ENCODE peak calls at places on chromosomes 12 and 14, in ten cellular contexts. T is tibial artery; U is foreskin fibroblast; H is GM12865; R is astrocyte; Q is progenitor cell of endocrine pancreas; O is activated CD8-positive, alpha-beta T cell treated with anti-CD3 and anti-CD28 coated beads for 36 hours; M is Caco-2; A is mesothelial cell of epicardium; J is AG09319. Z is an unnamed sample.

GRCh38 chr14:27391331-27391730 is 793.5 kb upstream of the NOVA1 start:
- DNase-seq in H (no peak), R (peak), U (no peak), O (no peak), M (no peak), A (no peak), T (no peak), J (no peak), Q (no peak), Z (no peak)

GRCh38 chr12:112942572-112942971 is 4.3 kb downstream of the OAS3 start:
- DNase-seq in A (no peak), M (no peak), U (no peak), O (no peak), Q (no peak), J (no peak), T (no peak), R (no peak), H (no peak), Z (no peak)

GRCh38 chr12:107760207-107760816 is 625 bp downstream of the PRDM4 start:
- DNase-seq in R (no peak), M (no peak), J (no peak), Q (peak), H (peak), T (peak), U (peak), A (peak), O (peak), Z (no peak)

GRCh38 chr12:127383281-127383680 is 883.7 kb upstream of the TMEM132C start:
- DNase-seq in O (no peak), H (no peak), M (no peak), A (no peak), R (peak), J (peak), T (no peak), Q (no peak), U (no peak), Z (no peak)

GRCh38 chr12:104521731-104522130 is 65.0 kb downstream of the CHST11 start:
- DNase-seq in H (no peak), R (no peak), Q (no peak), J (no peak), O (no peak), T (peak), A (no peak), M (no peak), U (peak), Z (no peak)

GRCh38 chr14:21978184-21978998 is 304.8 kb upstream of the OR4E1 start:
- DNase-seq in Q (peak), H (peak), T (no peak), U (no peak), O (peak), A (peak), M (peak), R (no peak), J (no peak), Z (no peak)

GRCh38 chr12:114996382-114996781 is 312.4 kb upstream of the TBX3 start:
- DNase-seq in Q (no peak), O (no peak), M (no peak), T (no peak), U (no peak), A (no peak), H (no peak), J (no peak), R (no peak), Z (no peak)

GRCh38 chr12:68893201-68893600 is 39.8 kb downstream of the CPM start:
- DNase-seq in O (no peak), A (no peak), R (no peak), T (no peak), J (no peak), M (no peak), Q (no peak), U (no peak), H (no peak), Z (no peak)

GRCh38 chr12:116200812-116201211 is 76.7 kb downstream of the MED13L start:
- DNase-seq in O (no peak), H (no peak), Q (no peak), M (no peak), T (no peak), R (peak), U (peak), A (no peak), J (peak), Z (no peak)

GRCh38 chr12:54956818-54957641 is 27.5 kb downstream of the TESPA1 start:
- DNase-seq in Q (no peak), T (no peak), J (no peak), R (no peak), H (no peak), M (no peak), A (no peak), U (no peak), O (peak), Z (no peak)

GRCh38 chr12:90977224-90977623 is 22.2 kb upstream of the CCER1 start:
- DNase-seq in U (peak), R (no peak), T (no peak), M (no peak), Q (no peak), O (no peak), J (no peak), A (no peak), H (no peak), Z (no peak)

GRCh38 chr12:22525426-22525825 is 18.9 kb downstream of the C2CD5 start:
- DNase-seq in T (no peak), R (peak), Q (no peak), J (peak), A (no peak), M (no peak), H (no peak), O (no peak), U (peak), Z (no peak)

GRCh38 chr14:105060751-105061427 is 4.3 kb downstream of the GPR132 start:
- DNase-seq in H (peak), O (peak), R (no peak), Q (no peak), A (no peak), J (no peak), T (no peak), U (peak), M (no peak), Z (no peak)

GRCh38 chr12:47870175-47870781 is 34.5 kb downstream of the VDR start:
- DNase-seq in M (peak), R (no peak), O (no peak), A (no peak), Q (no peak), J (peak), H (peak), U (peak), T (peak), Z (no peak)

GRCh38 chr12:27424631-27425230 is 21.8 kb upstream of the SMCO2 start:
- DNase-seq in Q (no peak), M (no peak), H (peak), J (peak), U (peak), R (peak), A (no peak), O (peak), T (no peak), Z (peak)

GRCh38 chr14:73462815-73463214 is 4.5 kb upstream of the NUMB start:
- DNase-seq in J (no peak), H (no peak), R (no peak), O (no peak), M (no peak), T (no peak), U (peak), Q (no peak), A (no peak), Z (no peak)

GRCh38 chr12:100529951-100530350 is 43.5 kb upstream of the GAS2L3 start:
- DNase-seq in U (no peak), J (no peak), M (no peak), H (no peak), T (no peak), R (no peak), Q (no peak), O (no peak), A (no peak), Z (no peak)

GRCh38 chr12:13135336-13136178 is 32.1 kb upstream of the GSG1 start:
- DNase-seq in M (peak), U (peak), J (peak), O (no peak), R (peak), Q (no peak), T (peak), H (no peak), A (peak), Z (no peak)
- TF ChIP-seq CTCF in M (peak), U (no peak), J (peak), O (no peak), R (no peak), Q (no peak), T (no peak), H (no peak), A (no peak), Z (peak)

DNA sequence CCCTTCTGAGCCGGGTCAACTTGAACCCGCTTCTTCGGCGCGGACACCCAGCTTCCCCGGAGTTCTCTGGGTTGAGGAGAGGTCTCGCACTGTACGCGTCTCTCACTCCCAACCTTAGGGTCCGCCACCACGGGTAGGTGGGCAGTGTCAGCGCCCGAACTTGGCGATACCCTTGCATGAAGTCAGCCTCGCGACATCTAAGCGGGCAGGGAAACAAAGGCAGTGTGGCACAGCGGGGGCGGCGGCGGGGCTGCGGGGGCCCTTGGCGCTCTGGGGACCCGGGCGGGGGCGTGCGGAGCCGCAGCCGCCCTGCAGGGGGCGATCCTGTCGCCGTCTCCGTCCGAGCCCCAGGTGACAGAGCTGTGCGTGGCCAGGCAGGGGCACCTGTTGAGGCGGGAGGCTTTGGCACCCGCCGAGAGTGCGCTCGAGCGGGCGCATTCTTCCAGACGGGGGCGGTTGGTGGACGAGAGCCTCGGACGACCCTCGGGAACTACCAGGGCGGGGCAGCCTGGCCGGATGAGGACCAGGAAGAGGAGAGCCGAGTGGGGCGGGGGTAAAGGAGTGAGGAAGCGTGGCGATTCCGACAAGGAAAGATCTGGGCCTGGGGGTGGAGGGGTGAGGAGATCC is 1.1 kb downstream of the GALNT16 start:
- DNase-seq in Q (peak), U (no peak), H (peak), M (peak), T (no peak), O (peak), A (peak), J (no peak), R (no peak), Z (no peak)
- TF ChIP-seq CTCF in Q (peak), U (peak), H (peak), M (peak), T (peak), O (peak), A (peak), J (peak), R (no peak), Z (peak)

DNA sequence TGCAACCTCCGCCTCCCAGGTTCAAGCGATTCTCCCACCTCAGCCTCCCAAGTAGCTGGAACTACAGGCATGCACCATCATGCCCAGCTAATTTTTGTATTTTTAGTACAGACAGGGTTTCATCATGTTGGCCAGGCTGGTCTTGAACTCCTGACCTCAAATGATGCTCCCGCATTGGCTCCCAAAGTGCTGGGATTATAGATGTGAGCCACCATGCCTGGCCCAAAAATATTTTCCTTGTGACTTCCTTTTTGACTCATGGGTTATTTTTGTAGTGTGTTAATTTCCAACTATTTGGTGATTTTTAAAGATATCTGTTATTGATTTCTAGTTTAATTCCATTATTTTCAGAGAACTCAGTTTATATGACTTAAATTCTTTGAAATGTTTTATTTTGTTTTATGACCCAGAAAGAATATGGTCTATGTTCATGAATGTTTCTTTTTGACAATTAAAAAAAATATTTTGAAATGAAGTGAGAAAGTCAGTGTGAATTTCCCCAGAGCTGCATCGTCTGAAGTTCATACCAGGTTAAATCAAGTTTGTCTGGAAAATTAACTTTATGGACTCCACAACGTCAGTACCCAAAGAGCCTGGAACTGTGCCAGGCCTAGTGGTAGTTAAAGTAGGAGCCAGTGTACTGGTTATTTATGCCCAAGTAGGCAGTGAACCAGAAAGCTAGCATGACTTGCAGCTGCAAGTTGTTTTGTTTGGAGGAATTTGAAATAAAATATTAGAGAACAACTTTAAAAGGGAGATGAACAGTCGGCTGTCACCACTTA is 2.8 kb upstream of the CDKL1 start:
- DNase-seq in A (no peak), M (no peak), J (no peak), T (peak), U (peak), H (no peak), Q (no peak), R (peak), O (no peak), Z (peak)
- TF ChIP-seq CTCF in A (no peak), M (no peak), J (no peak), T (no peak), U (no peak), H (no peak), Q (no peak), R (no peak), O (no peak), Z (no peak)

GRCh38 chr12:11026118-11026517 is 3.7 kb upstream of the TAS2R19 start:
- DNase-seq in A (no peak), O (no peak), T (no peak), Q (no peak), M (no peak), J (no peak), U (no peak), H (no peak), R (no peak), Z (no peak)
- TF ChIP-seq CTCF in A (no peak), O (no peak), T (no peak), Q (no peak), M (peak), J (no peak), U (no peak), H (no peak), R (no peak), Z (peak)

DNA sequence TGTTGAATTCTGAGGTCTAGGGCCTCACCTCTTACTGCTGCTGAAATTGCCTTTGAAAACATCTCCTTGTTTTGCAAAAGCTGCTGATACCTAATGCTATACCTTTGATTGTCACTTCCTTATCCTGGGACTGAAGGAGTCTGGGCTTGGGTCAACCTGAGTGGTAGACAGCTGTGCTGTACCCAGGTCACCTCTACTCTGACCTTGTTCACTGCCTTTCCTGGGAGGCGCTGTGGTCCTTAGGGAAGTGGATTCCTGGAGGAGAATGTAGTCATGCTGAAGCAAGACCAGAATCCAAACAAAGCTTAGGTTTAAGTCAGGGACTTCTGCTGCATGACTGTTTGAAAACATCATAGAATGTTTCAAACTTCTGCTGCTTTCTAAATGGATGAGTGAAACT is 191.4 kb downstream of the SNAPC1 start:
- DNase-seq in R (no peak), U (no peak), J (no peak), M (no peak), T (no peak), Q (no peak), O (no peak), A (no peak), H (no peak), Z (no peak)
- TF ChIP-seq CTCF in R (no peak), U (no peak), J (no peak), M (no peak), T (no peak), Q (no peak), O (no peak), A (no peak), H (no peak), Z (no peak)

GRCh38 chr12:11482955-11483354 is 87.6 kb upstream of the PRB2 start:
- DNase-seq in M (no peak), R (peak), Q (no peak), T (no peak), A (no peak), U (peak), O (no peak), H (no peak), J (no peak), Z (no peak)

DNA sequence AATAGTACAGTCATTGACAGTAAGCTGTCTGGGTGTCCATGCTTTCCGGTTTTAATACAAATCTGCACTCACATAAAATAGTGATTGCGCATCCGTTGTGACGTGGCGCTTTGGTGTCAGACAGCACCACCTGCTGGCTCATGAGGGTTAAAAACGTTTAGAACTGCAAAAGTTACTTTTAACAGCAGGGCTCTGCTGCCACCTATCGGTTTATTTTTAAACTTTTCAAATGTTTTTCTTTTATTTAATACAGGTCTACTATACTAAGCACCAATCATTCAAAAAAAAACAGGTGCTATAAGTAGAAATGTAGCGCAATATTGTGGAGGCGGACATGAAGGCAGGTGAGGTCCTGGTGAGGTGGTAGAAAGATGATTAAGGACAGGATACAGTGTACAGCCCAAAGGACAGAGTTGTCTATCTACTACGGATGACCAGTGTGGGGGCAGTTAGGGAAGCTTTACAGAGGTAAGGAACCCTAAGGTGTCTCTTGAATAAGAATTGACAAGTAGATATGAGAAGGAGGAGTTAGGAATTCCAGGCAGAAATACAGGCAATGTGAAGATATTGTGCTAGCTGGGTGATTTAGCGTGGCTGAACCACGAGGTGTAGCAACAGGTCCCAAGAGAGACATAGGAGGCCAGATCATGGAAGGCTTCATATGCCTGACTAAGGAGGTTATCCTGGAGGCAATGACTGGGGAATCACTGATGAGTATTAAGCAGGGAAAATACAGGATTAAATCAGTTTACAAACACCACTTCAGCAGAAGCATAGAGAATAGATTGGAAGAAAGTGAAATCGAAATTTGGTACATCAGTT is 91.5 kb upstream of the PRB2 start:
- DNase-seq in H (peak), J (peak), U (peak), O (peak), A (peak), Q (peak), M (peak), T (peak), R (peak), Z (no peak)
- TF ChIP-seq CTCF in H (peak), J (peak), U (peak), O (peak), A (peak), Q (peak), M (peak), T (peak), R (peak), Z (peak)

GRCh38 chr12:81450920-81451739 is 308.0 kb downstream of the PPFIA2 start:
- DNase-seq in O (no peak), Q (peak), A (no peak), U (peak), J (peak), T (no peak), R (peak), M (peak), H (peak), Z (peak)
- TF ChIP-seq CTCF in O (peak), Q (peak), A (peak), U (peak), J (peak), T (peak), R (peak), M (peak), H (peak), Z (peak)

DNA sequence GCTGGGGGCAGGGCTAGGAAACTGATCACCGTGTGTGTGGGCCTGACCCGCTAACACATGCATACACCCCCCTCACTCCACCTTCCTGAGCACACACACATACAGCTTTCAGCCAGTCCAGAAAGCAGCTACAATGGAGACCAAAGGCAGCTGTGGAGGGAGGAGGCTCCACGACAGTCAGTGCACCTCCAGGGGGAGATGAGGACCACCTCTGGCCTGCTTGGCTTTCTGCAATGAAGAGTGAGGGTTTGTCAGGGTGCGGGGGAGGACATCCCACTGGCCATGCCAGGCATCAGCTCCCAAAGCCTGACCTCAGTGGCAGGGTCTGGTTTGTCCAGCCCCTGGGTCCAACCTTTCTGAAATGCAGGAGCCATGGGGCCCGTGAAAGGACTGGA is 35.2 kb downstream of the SLC6A12 start:
- DNase-seq in Q (no peak), A (no peak), J (no peak), U (no peak), R (no peak), T (no peak), H (no peak), O (no peak), M (no peak), Z (no peak)
- TF ChIP-seq CTCF in Q (no peak), A (no peak), J (no peak), U (no peak), R (no peak), T (no peak), H (no peak), O (no peak), M (no peak), Z (no peak)

GRCh38 chr14:76186318-76187027 is 34.8 kb downstream of the GPATCH2L start:
- DNase-seq in A (no peak), Q (no peak), R (no peak), O (no peak), J (no peak), T (no peak), U (no peak), H (peak), M (no peak), Z (no peak)

GRCh38 chr14:76175942-76176341 is 24.2 kb downstream of the GPATCH2L start:
- DNase-seq in R (no peak), U (no peak), T (no peak), Q (no peak), M (no peak), A (no peak), O (no peak), H (no peak), J (no peak), Z (no peak)

GRCh38 chr14:76181546-76181945 is 29.8 kb downstream of the GPATCH2L start:
- DNase-seq in Q (no peak), T (no peak), U (peak), A (no peak), H (no peak), J (no peak), O (no peak), R (no peak), M (no peak), Z (no peak)
- TF ChIP-seq CTCF in Q (peak), T (no peak), U (peak), A (no peak), H (peak), J (peak), O (no peak), R (peak), M (no peak), Z (peak)

DNA sequence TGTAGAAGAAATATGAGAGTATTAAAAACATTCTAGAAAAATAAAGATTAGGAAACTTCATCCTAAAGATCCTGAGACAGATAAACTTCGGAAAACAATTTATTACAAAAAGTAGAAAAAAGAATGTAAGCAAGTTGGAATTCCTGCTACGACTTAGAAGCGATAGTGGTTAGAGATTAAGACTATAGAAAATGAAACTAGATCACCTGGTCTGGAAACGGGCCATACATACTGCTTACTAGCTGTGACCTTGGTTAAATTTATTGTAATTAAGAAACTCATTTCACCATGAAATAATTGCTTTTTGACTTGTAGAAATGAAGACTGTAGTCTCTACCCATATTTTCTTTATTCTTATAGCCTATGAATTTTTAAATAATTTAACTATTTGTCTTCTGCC is 614.1 kb downstream of the SLC16A7 start:
- DNase-seq in Q (no peak), J (no peak), O (no peak), M (no peak), T (no peak), U (no peak), A (no peak), H (no peak), R (no peak), Z (no peak)
- TF ChIP-seq CTCF in Q (no peak), J (no peak), O (no peak), M (no peak), T (no peak), U (no peak), A (no peak), H (no peak), R (no peak), Z (no peak)

Z was measured in retinal pigment epithelial cell.